ENCODE peak calls at places on chromosome 5, in five cellular contexts. Q, X, W, A and R are unnamed samples.

GRCh38 chr5:7779019-7779662 is 71.8 kb downstream of the CFAP90 start:
- DNase-seq in Q (no peak), X (no peak), W (no peak), A (no peak), R (no peak)

GRCh38 chr5:6766558-6767191 is 53.4 kb downstream of the TENT4A start:
- DNase-seq in Q (no peak), X (peak; percentile 44), W (no peak), A (peak; percentile 88), R (peak; percentile 66)

GRCh38 chr5:74546796-74547195 is 93.7 kb downstream of the ENC1 start:
- DNase-seq in Q (no peak), X (no peak), W (no peak), A (no peak), R (no peak)

GRCh38 chr5:50655810-50656205 is 10.6 kb upstream of the PARP8 start:
- DNase-seq in Q (no peak), X (no peak), W (no peak), A (no peak), R (no peak)

GRCh38 chr5:175737481-175737880 is 79.6 kb downstream of the HRH2 start:
- DNase-seq in Q (no peak), X (no peak), W (no peak), A (no peak), R (no peak)

GRCh38 chr5:171830686-171831085 is 45.1 kb downstream of the SMIM23 start:
- DNase-seq in Q (no peak), X (no peak), W (no peak), A (no peak), R (no peak)

GRCh38 chr5:14178091-14178490 is 34.9 kb downstream of the TRIO start:
- DNase-seq in Q (no peak), X (no peak), W (no peak), A (no peak), R (no peak)

GRCh38 chr5:36152324-36153298 is 700 bp downstream of the SKP2 start:
- DNase-seq in Q (peak; percentile 20), X (no peak), W (peak; percentile 27), A (no peak), R (peak; percentile 17)